ENCODE peak calls at places on chromosomes 12 and 14, in seven cellular contexts. H is A549; S is cardiac fibroblast; O is CD4-positive, CD25-positive, alpha-beta regulatory T cell; I is AG04449; Y is epithelial cell of esophagus; Q is GM23248. C is an unnamed sample.
A peak's percentile ranks its signal among the peaks of the same experiment; 100 is the strongest.

GRCh38 chr12:104702565-104703139 is 245.9 kb downstream of the CHST11 start:
- DNase-seq in H (no peak), S (peak; percentile 78), O (no peak), I (no peak), Y (no peak), Q (peak; percentile 92), C (no peak)

GRCh38 chr12:19572920-19573558 is 133.7 kb downstream of the AEBP2 start:
- DNase-seq in H (peak; percentile 68), S (peak; percentile 73), O (peak; percentile 51), I (peak; percentile 12), Y (peak; percentile 65), Q (peak; percentile 48), C (no peak)

GRCh38 chr12:19946549-19946948 is 421.8 kb upstream of the PDE3A start:
- DNase-seq in H (peak; percentile 82), S (peak; percentile 97), O (no peak), I (peak; percentile 94), Y (peak; percentile 2), Q (peak; percentile 92), C (peak; percentile 85)

GRCh38 chr12:26196424-26196722 is 1.0 kb downstream of the SSPN start:
- DNase-seq in H (no peak), S (no peak), O (no peak), I (no peak), Y (no peak), Q (peak; percentile 51), C (no peak)

GRCh38 chr12:31431721-31432120 is 105.8 kb upstream of the SINHCAF start:
- DNase-seq in H (no peak), S (peak; percentile 36), O (no peak), I (no peak), Y (no peak), Q (peak; percentile 4), C (no peak)

GRCh38 chr14:49461529-49462401 is 124.4 kb downstream of the RPS29 start:
- DNase-seq in H (peak; percentile 82), S (peak; percentile 89), O (peak; percentile 83), I (peak; percentile 33), Y (peak; percentile 84), Q (peak; percentile 84), C (no peak)

GRCh38 chr14:39218171-39218769 is 15.4 kb upstream of the MIA2 start:
- DNase-seq in H (peak; percentile 68), S (peak; percentile 68), O (no peak), I (no peak), Y (peak; percentile 85), Q (peak; percentile 25), C (no peak)

GRCh38 chr14:63276016-63276415 is 42.7 kb downstream of the GPHB5 start:
- DNase-seq in H (no peak), S (no peak), O (no peak), I (no peak), Y (no peak), Q (no peak), C (no peak)

GRCh38 chr12:68037616-68038255 is 48.5 kb downstream of the IFNG-AS1 start:
- DNase-seq in H (no peak), S (no peak), O (no peak), I (no peak), Y (no peak), Q (peak; percentile 3), C (no peak)

GRCh38 chr12:1937481-1938224 is 19.2 kb upstream of the CACNA2D4 start:
- DNase-seq in H (no peak), S (no peak), O (no peak), I (no peak), Y (no peak), Q (no peak), C (no peak)

GRCh38 chr14:45038256-45038655 is 45.7 kb upstream of the PRPF39 start:
- DNase-seq in H (no peak), S (no peak), O (no peak), I (no peak), Y (no peak), Q (no peak), C (no peak)

GRCh38 chr12:89353188-89353822 is 1.0 kb upstream of the DUSP6 start:
- DNase-seq in H (peak; percentile 88), S (peak; percentile 77), O (peak; percentile 46), I (no peak), Y (peak; percentile 58), Q (peak; percentile 75), C (no peak)

GRCh38 chr12:32031109-32031508 is 71.9 kb downstream of the RESF1 start:
- DNase-seq in H (no peak), S (no peak), O (no peak), I (no peak), Y (no peak), Q (no peak), C (no peak)

GRCh38 chr12:16603916-16604575 is 1.9 kb downstream of the LMO3 start:
- DNase-seq in H (no peak), S (no peak), O (no peak), I (no peak), Y (no peak), Q (no peak), C (no peak)
- H3K4me3 ChIP-seq in H (no peak overlapping the region), S (peak overlapping the region; percentile 62), O (no peak overlapping the region), I (no peak overlapping the region), Y (no peak overlapping the region), Q (no peak overlapping the region), C (no peak overlapping the region)

GRCh38 chr12:11758087-11758837 is 108.8 kb downstream of the ETV6 start:
- DNase-seq in H (no peak), S (no peak), O (no peak), I (no peak), Y (no peak), Q (no peak), C (no peak)
- H3K4me3 ChIP-seq in H (no peak overlapping the region), S (no peak overlapping the region), O (no peak overlapping the region), I (no peak overlapping the region), Y (no peak overlapping the region), Q (no peak overlapping the region), C (no peak overlapping the region)

GRCh38 chr14:84750763-84751554 is 779.0 kb upstream of the FLRT2 start:
- DNase-seq in H (no peak), S (peak; percentile 33), O (no peak), I (peak; percentile 33), Y (peak; percentile 42), Q (no peak), C (peak; percentile 46)
- H3K4me3 ChIP-seq in H (no peak overlapping the region), S (no peak overlapping the region), O (no peak overlapping the region), I (no peak overlapping the region), Y (no peak overlapping the region), Q (no peak overlapping the region), C (no peak overlapping the region)

DNA sequence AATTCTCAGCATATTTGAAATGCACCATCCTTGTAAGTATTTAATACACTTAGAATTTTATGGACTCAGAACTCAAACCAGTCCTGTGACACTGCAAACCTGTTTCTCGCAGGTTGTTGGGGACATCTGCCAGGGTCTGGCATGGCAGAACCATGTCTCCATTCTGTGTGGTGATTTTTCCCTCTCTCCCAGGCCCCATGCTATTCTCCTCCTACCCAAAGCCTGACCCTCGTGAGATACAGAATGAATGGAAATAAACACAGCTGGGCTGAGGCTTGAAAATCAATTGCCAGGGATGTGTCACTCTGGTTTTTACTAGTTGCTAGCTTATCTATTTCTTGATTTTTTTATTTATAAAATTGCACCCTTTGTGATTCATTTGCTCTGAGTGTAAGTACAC is 19.8 kb downstream of the TPH2 start:
- DNase-seq in H (no peak), S (no peak), O (no peak), I (no peak), Y (no peak), Q (peak; percentile 14), C (no peak)
- H3K4me3 ChIP-seq in H (no peak overlapping the region), S (no peak overlapping the region), O (no peak overlapping the region), I (no peak overlapping the region), Y (no peak overlapping the region), Q (no peak overlapping the region), C (no peak overlapping the region)

GRCh38 chr12:59452746-59453145 is 143.1 kb upstream of the SLC16A7 start:
- DNase-seq in H (no peak), S (peak; percentile 20), O (no peak), I (no peak), Y (no peak), Q (peak; percentile 58), C (no peak)
- H3K4me3 ChIP-seq in H (no peak overlapping the region), S (no peak overlapping the region), O (no peak overlapping the region), I (no peak overlapping the region), Y (no peak overlapping the region), Q (peak overlapping the region; percentile 19), C (no peak overlapping the region)